ENCODE peak calls at places on chromosome 1, in ten cellular contexts. N is activated T-helper 1 cell treated with anti-CD3 and anti-CD28 coated beads, Interleukin-2, amount 50 U/mL, for 16 hours; F is psoas muscle; R is non-pigmented ciliary epithelial cell; T is skeletal muscle cell; O is hypothalamus; M is bronchial epithelial cell; U is neural crest cell; Q is Right ventricle myocardium inferior; W is H4. P is an unnamed sample.

GRCh38 chr1:156225677-156226014 is 12.8 kb downstream of the PMF1 start:
- DNase-seq in R (no peak), O (no peak), U (no peak), T (no peak), Q (no peak), F (no peak), N (no peak), W (no peak), M (no peak), P (no peak)

GRCh38 chr1:161382214-161383019 is 14.7 kb upstream of the CFAP126 start:
- DNase-seq in R (no peak), U (no peak), N (no peak), Q (no peak), O (no peak), M (peak), T (peak), F (no peak), W (peak), P (no peak)

GRCh38 chr1:211577826-211578639 is 928 bp downstream of the SLC30A1 start:
- DNase-seq in Q (peak), U (peak), W (peak), R (no peak), O (peak), M (peak), T (no peak), F (peak), N (peak), P (peak)

GRCh38 chr1:43031316-43032203 is 72.9 kb upstream of the SLC2A1 start:
- DNase-seq in O (no peak), N (no peak), M (no peak), R (no peak), T (no peak), U (no peak), F (no peak), Q (no peak), W (no peak), P (no peak)

GRCh38 chr1:23394176-23394575 is 24.5 kb upstream of the ZNF436 start:
- DNase-seq in T (peak), R (no peak), F (no peak), M (peak), N (no peak), O (no peak), W (peak), U (no peak), Q (no peak), P (no peak)

GRCh38 chr1:232533328-232533727 is 96.6 kb downstream of the SIPA1L2 start:
- DNase-seq in Q (no peak), T (no peak), F (no peak), N (no peak), W (no peak), O (no peak), R (no peak), U (no peak), M (no peak), P (no peak)

GRCh38 chr1:68141079-68141800 is 90.8 kb upstream of the DIRAS3 start:
- DNase-seq in N (no peak), Q (no peak), M (peak), U (peak), F (no peak), W (no peak), R (peak), T (no peak), O (no peak), P (no peak)

GRCh38 chr1:20178634-20179368 is 7.1 kb upstream of the UBXN10 start:
- DNase-seq in R (no peak), T (no peak), F (no peak), U (no peak), W (no peak), N (no peak), Q (no peak), M (no peak), O (no peak), P (no peak)

GRCh38 chr1:91844862-91845528 is 41.0 kb downstream of the TGFBR3 start:
- DNase-seq in T (peak), F (peak), N (no peak), M (peak), O (no peak), W (peak), R (peak), Q (no peak), U (no peak), P (no peak)

GRCh38 chr1:175072131-175072941 is 4.7 kb downstream of the TNN start:
- DNase-seq in O (no peak), M (peak), N (no peak), R (peak), W (peak), F (peak), T (peak), Q (no peak), U (no peak), P (no peak)

GRCh38 chr1:208499601-208500000 is 255.4 kb upstream of the PLXNA2 start:
- DNase-seq in Q (no peak), T (no peak), U (no peak), F (no peak), M (no peak), N (no peak), O (no peak), W (peak), R (no peak), P (no peak)

GRCh38 chr1:1210726-1211540 is 3.0 kb downstream of the TNFRSF4 start:
- DNase-seq in Q (peak), M (no peak), W (no peak), F (peak), O (no peak), T (no peak), R (no peak), U (no peak), N (no peak), P (no peak)

GRCh38 chr1:71689635-71690034 is 592.7 kb downstream of the NEGR1 start:
- DNase-seq in M (no peak), T (no peak), F (no peak), R (no peak), W (no peak), U (no peak), N (no peak), Q (no peak), O (no peak), P (no peak)

GRCh38 chr1:28091043-28091781 is 2.8 kb upstream of the EYA3 start:
- DNase-seq in M (peak), F (peak), N (peak), U (peak), T (no peak), O (peak), Q (peak), R (no peak), W (peak), P (peak)

GRCh38 chr1:232207089-232207723 is 422.7 kb downstream of the SIPA1L2 start:
- DNase-seq in T (no peak), U (no peak), O (no peak), R (no peak), F (no peak), Q (no peak), N (no peak), M (no peak), W (no peak), P (no peak)

P was measured in Caco-2.